ENCODE peak calls at places on chromosomes 5 and 9, in eight cellular contexts. X is GM06990, J is psoas muscle, K is right lobe of liver, W is breast epithelium, U is HCT116, M is IMR-90, P is testis. G is an unnamed sample.

GRCh38 chr9:131095666-131096489 is 453 bp upstream of the AIF1L start:
- DNase-seq in X (no peak), J (peak; percentile 67), K (no peak), W (no peak), U (peak; percentile 22), M (no peak), P (peak; percentile 49), G (no peak)

GRCh38 chr9:98873535-98874432 is 66.3 kb downstream of the GALNT12 start:
- DNase-seq in X (no peak), J (peak; percentile 64), K (no peak), W (no peak), U (no peak), M (no peak), P (peak; percentile 65), G (no peak)

GRCh38 chr5:79301046-79301712 is 65.2 kb downstream of the JMY start:
- DNase-seq in X (no peak), J (no peak), K (no peak), W (no peak), U (peak; percentile 42), M (peak; percentile 78), P (no peak), G (no peak)

GRCh38 chr5:53397141-53397794 is 83.2 kb upstream of the FST start:
- DNase-seq in X (no peak), J (no peak), K (no peak), W (no peak), U (no peak), M (no peak), P (no peak), G (no peak)

GRCh38 chr9:136499935-136500910 is 17.4 kb upstream of the SEC16A start:
- DNase-seq in X (no peak), J (no peak), K (no peak), W (no peak), U (no peak), M (no peak), P (no peak), G (no peak)

GRCh38 chr5:179798144-179798770 is 4.5 kb downstream of the LTC4S start:
- DNase-seq in X (no peak), J (no peak), K (peak; percentile 47), W (no peak), U (no peak), M (no peak), P (no peak), G (no peak)

GRCh38 chr5:124064956-124065355 is 553.0 kb downstream of the CSNK1G3 start:
- DNase-seq in X (no peak), J (no peak), K (no peak), W (no peak), U (no peak), M (peak; percentile 3), P (no peak), G (no peak)

GRCh38 chr9:137032893-137033292 is 1.0 kb upstream of the FUT7 start:
- DNase-seq in X (peak; percentile 69), J (peak; percentile 73), K (no peak), W (no peak), U (no peak), M (no peak), P (peak; percentile 48), G (no peak)

GRCh38 chr9:92097997-92098482 is 17.2 kb downstream of the SPTLC1 start:
- DNase-seq in X (no peak), J (peak; percentile 79), K (peak; percentile 94), W (peak; percentile 90), U (peak; percentile 93), M (peak; percentile 30), P (peak; percentile 94), G (peak; percentile 51)

GRCh38 chr5:149406203-149406978 is 27.3 kb upstream of the IL17B start:
- DNase-seq in X (no peak), J (peak; percentile 68), K (peak; percentile 57), W (peak; percentile 67), U (no peak), M (peak; percentile 94), P (peak; percentile 83), G (no peak)

GRCh38 chr9:133374612-133375115 is 1.2 kb downstream of the SURF4 start:
- DNase-seq in X (no peak), J (no peak), K (no peak), W (no peak), U (no peak), M (peak; percentile 68), P (no peak), G (no peak)

GRCh38 chr9:83996126-83996525 is 15.5 kb downstream of the RMI1 start:
- DNase-seq in X (no peak), J (no peak), K (no peak), W (no peak), U (no peak), M (no peak), P (no peak), G (no peak)

GRCh38 chr5:153641183-153641688 is 150.8 kb downstream of the GRIA1 start:
- DNase-seq in X (no peak), J (no peak), K (no peak), W (no peak), U (no peak), M (no peak), P (no peak), G (no peak)

GRCh38 chr9:37910271-37910670 is 6.3 kb upstream of the SLC25A51 start:
- DNase-seq in X (no peak), J (no peak), K (peak; percentile 22), W (no peak), U (no peak), M (no peak), P (no peak), G (peak; percentile 12)

DNA sequence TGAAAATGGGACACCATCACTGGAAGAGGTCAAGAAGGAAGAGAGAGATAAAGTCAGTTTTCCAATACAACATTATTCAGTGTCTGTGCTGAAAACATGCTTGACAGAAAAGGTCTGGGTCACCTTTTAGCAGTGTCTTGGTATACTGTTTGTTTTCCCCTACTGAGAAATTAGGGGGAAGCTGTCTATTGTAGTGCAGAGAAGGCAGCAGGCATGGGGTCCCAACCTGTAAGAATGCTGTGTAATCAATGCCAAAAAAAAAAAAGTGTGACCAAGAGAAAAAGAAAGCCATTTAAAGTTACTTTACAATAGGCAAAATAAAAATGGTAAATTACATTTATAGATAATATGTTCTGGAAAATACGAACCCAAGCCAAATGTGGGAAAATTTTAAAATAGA is 139.3 kb downstream of the RAB3C start:
- DNase-seq in X (no peak), J (no peak), K (no peak), W (no peak), U (no peak), M (no peak), P (no peak), G (no peak)
- H3K4me3 ChIP-seq in X (no peak overlapping the region), J (no peak overlapping the region), K (no peak overlapping the region), W (no peak overlapping the region), U (no peak overlapping the region), M (no peak overlapping the region), P (no peak overlapping the region), G (no peak overlapping the region)

GRCh38 chr5:172235132-172235780 is 41.3 kb downstream of the EFCAB9 start:
- DNase-seq in X (peak; percentile 43), J (no peak), K (no peak), W (no peak), U (no peak), M (peak; percentile 7), P (no peak), G (no peak)

GRCh38 chr5:172238334-172238733 is 44.4 kb downstream of the EFCAB9 start:
- DNase-seq in X (no peak), J (no peak), K (no peak), W (no peak), U (no peak), M (no peak), P (no peak), G (no peak)

GRCh38 chr5:172234031-172234430 is 40.1 kb downstream of the EFCAB9 start:
- DNase-seq in X (no peak), J (no peak), K (no peak), W (no peak), U (no peak), M (no peak), P (no peak), G (no peak)

DNA sequence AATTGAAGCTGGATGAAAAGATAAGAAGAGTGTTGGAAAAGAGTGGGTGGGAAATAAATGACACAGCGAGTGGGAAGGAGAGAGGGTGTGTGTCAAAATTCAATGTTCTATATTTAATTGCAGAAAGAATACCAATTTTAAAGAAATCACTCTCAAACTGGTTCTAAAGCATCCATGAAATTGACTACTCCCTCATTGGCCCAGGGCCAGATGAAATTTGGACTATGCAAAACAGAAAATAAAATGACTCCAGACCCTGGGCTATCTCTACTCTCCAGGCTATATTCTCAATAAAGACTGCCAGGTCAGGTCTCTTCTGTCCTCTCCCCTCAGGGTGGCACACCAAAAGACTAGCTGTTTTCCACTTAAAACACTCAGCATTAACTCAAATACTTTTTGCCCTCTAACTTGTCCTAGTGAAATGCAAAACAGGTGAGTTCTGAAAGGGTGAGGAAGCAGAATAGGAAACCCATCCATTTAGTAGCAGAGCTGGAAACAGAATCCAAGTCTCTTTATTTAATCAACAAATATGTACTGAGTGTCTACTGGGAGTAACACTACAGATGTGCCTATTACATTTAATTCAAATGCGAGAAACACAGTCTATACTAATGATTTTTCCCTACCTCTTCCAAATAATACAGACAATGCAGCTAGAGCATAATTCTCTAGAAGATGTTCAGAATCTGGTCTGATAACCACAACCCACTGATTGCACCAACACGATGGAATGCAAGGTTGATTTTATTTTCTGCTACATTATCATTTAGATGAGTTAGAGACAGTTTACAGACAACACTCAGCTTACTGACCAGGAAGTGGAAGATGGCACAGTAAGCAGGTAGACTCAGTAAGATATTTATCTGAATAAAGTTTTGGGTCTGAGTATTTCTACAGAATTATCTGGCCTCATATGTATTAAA is 42.1 kb downstream of the EFCAB9 start:
- DNase-seq in X (no peak), J (no peak), K (no peak), W (no peak), U (no peak), M (peak; percentile 36), P (no peak), G (no peak)
- H3K4me3 ChIP-seq in X (no peak overlapping the region), J (no peak overlapping the region), K (no peak overlapping the region), W (no peak overlapping the region), U (no peak overlapping the region), M (no peak overlapping the region), P (no peak overlapping the region), G (no peak overlapping the region)

DNA sequence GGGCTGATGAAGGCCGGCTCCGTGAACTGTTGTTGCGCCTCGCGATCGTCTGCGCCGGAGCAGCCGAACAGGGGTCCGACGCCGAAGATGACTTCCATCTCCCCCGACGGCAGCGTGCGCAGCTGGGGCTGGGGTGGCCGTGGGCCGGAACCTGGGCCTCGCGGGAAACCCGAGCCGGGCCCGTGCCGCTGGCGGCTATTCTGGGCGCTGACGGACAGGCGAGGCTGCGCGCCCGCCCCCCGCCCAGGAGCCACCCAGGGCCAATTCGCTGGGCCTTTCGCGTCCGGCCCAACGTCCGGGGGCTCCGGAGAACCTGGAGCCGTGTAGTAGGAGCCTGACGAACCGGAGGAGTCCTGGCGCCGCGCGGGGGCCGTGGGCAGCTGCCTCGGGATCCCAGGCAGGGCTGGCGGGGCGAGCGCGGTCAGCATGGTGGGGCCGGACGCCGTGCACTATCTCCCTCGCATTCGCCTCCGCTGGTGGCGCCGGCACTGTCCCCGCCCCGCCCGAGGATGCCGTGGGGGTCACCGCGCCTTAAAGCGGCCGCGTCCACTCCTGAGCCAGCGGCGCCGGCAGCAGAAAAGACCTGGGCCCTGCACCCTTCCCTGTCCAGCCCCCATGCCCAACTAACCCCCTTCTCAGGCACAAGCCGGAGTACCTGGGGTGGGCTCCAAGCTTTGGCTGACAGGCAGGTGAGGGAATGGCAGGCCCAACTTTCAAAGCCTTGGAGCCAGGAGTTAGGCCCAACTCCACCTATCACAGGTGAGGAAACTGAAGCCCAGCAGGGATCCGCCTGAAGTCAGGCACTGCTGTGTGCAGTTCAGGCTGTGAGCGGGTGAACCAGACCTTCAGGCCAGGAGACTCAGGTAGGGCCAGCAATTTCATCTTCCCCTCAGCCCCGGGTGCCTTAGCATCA is at the start of gene PROB1:
- DNase-seq in X (no peak), J (peak; percentile 90), K (no peak), W (no peak), U (no peak), M (no peak), P (no peak), G (no peak)
- H3K4me3 ChIP-seq in X (peak within 1 kb of the TSS; percentile 68), J (peak within 1 kb of the TSS; percentile 93), K (peak within 1 kb of the TSS; percentile 40), W (peak within 1 kb of the TSS; percentile 68), U (no peak within 1 kb of the TSS), M (peak within 1 kb of the TSS; percentile 24), P (peak within 1 kb of the TSS; percentile 55), G (no peak within 1 kb of the TSS)

GRCh38 chr9:96620155-96620514 is 492 bp upstream of the CDC14B start:
- DNase-seq in X (no peak), J (no peak), K (no peak), W (no peak), U (no peak), M (no peak), P (no peak), G (no peak)
- H3K4me3 ChIP-seq in X (no peak overlapping the region), J (peak overlapping the region; percentile 68), K (peak overlapping the region; percentile 53), W (peak overlapping the region; percentile 85), U (peak overlapping the region; percentile 57), M (peak overlapping the region; percentile 88), P (peak overlapping the region; percentile 83), G (no peak overlapping the region)